ENCODE peak calls at places on chromosomes 16 and 17, in nine cellular contexts. A, M, R, D, Y, J, W, P and E are unnamed samples.

GRCh38 chr17:794876-795275 is 12.7 kb downstream of the MRM3 start:
- DNase-seq in M (peak; percentile 37), J (peak; percentile 88), R (peak; percentile 13), Y (peak; percentile 78), P (peak; percentile 87), W (peak; percentile 79), D (peak; percentile 88), A (peak; percentile 76), E (peak; percentile 60)

GRCh38 chr16:49179714-49180330 is 101.8 kb downstream of the CBLN1 start:
- DNase-seq in W (no peak), J (no peak), D (no peak), M (no peak), P (no peak), A (peak; percentile 77), Y (no peak), R (no peak), E (no peak)

GRCh38 chr16:55116165-55116894 is 185.7 kb downstream of the IRX5 start:
- DNase-seq in J (no peak), D (no peak), R (no peak), M (peak; percentile 92), Y (no peak), A (no peak), P (no peak), W (no peak), E (no peak)

GRCh38 chr17:40303706-40304450 is 5.1 kb upstream of the RARA start:
- DNase-seq in P (no peak), W (no peak), Y (no peak), R (no peak), D (no peak), A (no peak), J (no peak), M (no peak), E (peak; percentile 75)

GRCh38 chr17:300881-301280 is 51.7 kb downstream of the RPH3AL start:
- DNase-seq in P (no peak), Y (no peak), M (no peak), W (no peak), D (peak; percentile 48), R (no peak), J (no peak), A (peak; percentile 25), E (no peak)

GRCh38 chr17:59093702-59094231 is 12.9 kb downstream of the TRIM37 start:
- DNase-seq in D (no peak), A (no peak), J (peak; percentile 25), M (peak; percentile 92), P (peak; percentile 41), Y (peak; percentile 68), W (peak; percentile 90), R (no peak), E (peak; percentile 9)

GRCh38 chr17:49879505-49879904 is 31.6 kb upstream of the TAC4 start:
- DNase-seq in P (no peak), M (no peak), R (no peak), Y (no peak), W (no peak), A (no peak), D (no peak), J (no peak), E (no peak)

GRCh38 chr17:4310349-4311060 is 46.7 kb upstream of the ANKFY1 start:
- DNase-seq in J (no peak), A (no peak), M (no peak), P (no peak), Y (no peak), D (no peak), R (no peak), W (no peak), E (no peak)

GRCh38 chr16:53048139-53048915 is 4.4 kb downstream of the CHD9NB start:
- DNase-seq in J (no peak), D (no peak), Y (no peak), W (no peak), M (no peak), R (no peak), P (no peak), A (no peak), E (no peak)
- H3K4me1 ChIP-seq in J (peaks cover 4% of the 10 kb centered on the region), D (no peaks in the 10 kb centered on the region), Y (no peaks in the 10 kb centered on the region), W (peaks cover 30% of the 10 kb centered on the region), M (peaks cover 23% of the 10 kb centered on the region), R (no peaks in the 10 kb centered on the region), P (peaks cover 18% of the 10 kb centered on the region), A (peaks cover 45% of the 10 kb centered on the region), E (no peaks in the 10 kb centered on the region)

GRCh38 chr17:29289852-29290251 is 4.1 kb downstream of the NUFIP2 start:
- DNase-seq in M (no peak), J (no peak), R (no peak), D (no peak), P (no peak), W (no peak), Y (no peak), A (no peak), E (no peak)

GRCh38 chr17:29292992-29293889 is 707 bp downstream of the NUFIP2 start:
- DNase-seq in P (peak; percentile 73), Y (peak; percentile 65), A (peak; percentile 82), M (peak; percentile 35), W (peak; percentile 61), R (peak; percentile 55), J (peak; percentile 70), D (peak; percentile 93), E (peak; percentile 62)

GRCh38 chr17:29293890-29294579 is at the start of gene NUFIP2:
- DNase-seq in J (peak; percentile 99), W (peak; percentile 100), R (peak; percentile 96), M (peak; percentile 98), D (peak; percentile 99), P (peak; percentile 99), Y (peak; percentile 99), A (peak; percentile 99), E (peak; percentile 94)

GRCh38 chr17:29292071-29292991 is 1.6 kb downstream of the NUFIP2 start:
- DNase-seq in R (peak; percentile 55), J (peak; percentile 64), D (peak; percentile 92), A (peak; percentile 84), Y (peak; percentile 52), P (peak; percentile 67), M (peak; percentile 47), W (peak; percentile 54), E (peak; percentile 24)

GRCh38 chr17:29291163-29291752 is 2.7 kb downstream of the NUFIP2 start:
- DNase-seq in W (peak; percentile 79), P (no peak), M (peak; percentile 70), Y (no peak), D (no peak), A (no peak), J (no peak), R (no peak), E (no peak)
- H3K4me1 ChIP-seq in W (peaks cover 32% of the 10 kb centered on the region), P (peaks cover 80% of the 10 kb centered on the region), M (peaks cover 9% of the 10 kb centered on the region), Y (peaks cover 16% of the 10 kb centered on the region), D (peaks cover 72% of the 10 kb centered on the region), A (peaks cover 33% of the 10 kb centered on the region), J (peaks cover 18% of the 10 kb centered on the region), R (peaks cover 59% of the 10 kb centered on the region), E (no peaks in the 10 kb centered on the region)

GRCh38 chr17:27490391-27490790 is 34.1 kb downstream of the KSR1 start:
- DNase-seq in J (no peak), M (no peak), Y (no peak), A (no peak), W (no peak), P (no peak), D (no peak), R (no peak), E (no peak)

GRCh38 chr17:27488263-27488662 is 32.0 kb downstream of the KSR1 start:
- DNase-seq in R (no peak), P (no peak), W (no peak), Y (no peak), A (no peak), J (no peak), D (no peak), M (no peak), E (no peak)

GRCh38 chr17:27485125-27485524 is 28.9 kb downstream of the KSR1 start:
- DNase-seq in W (no peak), A (no peak), Y (no peak), P (no peak), R (no peak), M (no peak), D (no peak), J (no peak), E (no peak)

GRCh38 chr17:27489045-27489715 is 32.9 kb downstream of the KSR1 start:
- DNase-seq in M (peak; percentile 35), W (peak; percentile 67), A (peak; percentile 81), Y (peak; percentile 79), R (no peak), J (peak; percentile 80), P (peak; percentile 84), D (peak; percentile 81), E (no peak)

DNA sequence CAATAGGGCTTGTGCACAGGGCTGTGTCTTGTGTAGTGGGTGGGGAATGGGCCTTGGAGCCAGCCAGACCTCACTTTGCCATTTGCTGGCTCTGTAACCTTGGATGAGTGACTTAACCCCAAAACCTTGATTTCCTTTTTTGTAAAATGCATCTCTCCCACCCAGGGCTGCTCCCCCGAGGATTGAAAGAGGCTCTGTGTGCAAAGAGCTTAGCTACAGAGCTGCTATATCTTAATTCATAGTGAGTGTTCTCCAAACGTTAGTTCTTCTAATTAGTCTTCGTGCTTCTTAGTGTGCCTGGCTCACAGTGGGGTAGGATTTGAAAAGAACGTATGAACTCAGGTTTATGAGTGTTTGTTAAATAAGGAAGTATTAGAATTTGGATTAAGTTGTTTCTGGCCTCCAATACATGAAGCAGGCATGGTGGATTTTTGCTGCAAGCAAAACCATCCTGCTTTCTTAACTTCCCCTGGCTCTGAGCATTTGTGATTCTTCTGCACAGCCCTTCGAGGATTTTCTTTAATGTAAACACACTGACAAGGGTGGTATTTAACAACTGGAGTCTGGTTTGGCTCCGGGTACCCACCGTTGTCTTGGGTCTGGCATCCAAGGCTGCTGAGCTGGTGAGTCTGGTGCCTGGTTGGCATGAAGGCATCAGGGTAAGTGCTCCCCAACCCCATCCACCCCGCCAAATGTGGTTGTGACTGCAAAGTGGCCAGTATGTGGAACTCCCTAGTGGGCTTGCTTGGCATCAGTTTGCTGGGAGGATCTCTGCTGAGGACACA is 29.7 kb downstream of the KSR1 start:
- DNase-seq in W (no peak), R (no peak), D (no peak), A (no peak), J (no peak), Y (no peak), M (no peak), P (no peak), E (no peak)
- H3K4me1 ChIP-seq in W (peaks cover 27% of the 10 kb centered on the region), R (peaks cover 11% of the 10 kb centered on the region), D (peaks cover 63% of the 10 kb centered on the region), A (peaks cover 6% of the 10 kb centered on the region), J (peaks cover 15% of the 10 kb centered on the region), Y (no peaks in the 10 kb centered on the region), M (no peaks in the 10 kb centered on the region), P (peaks cover 50% of the 10 kb centered on the region), E (no peaks in the 10 kb centered on the region)

GRCh38 chr16:87851601-87852000 is 17.7 kb downstream of the SLC7A5 start:
- DNase-seq in M (no peak), D (no peak), Y (no peak), W (no peak), A (no peak), J (no peak), P (no peak), R (no peak), E (no peak)

GRCh38 chr16:87848676-87849345 is 20.5 kb downstream of the SLC7A5 start:
- DNase-seq in R (no peak), W (no peak), P (no peak), A (no peak), J (no peak), Y (no peak), M (no peak), D (no peak), E (no peak)

GRCh38 chr16:87849419-87850008 is 19.8 kb downstream of the SLC7A5 start:
- DNase-seq in A (no peak), Y (no peak), P (no peak), D (no peak), J (no peak), R (no peak), W (no peak), M (no peak), E (no peak)

GRCh38 chr16:87850009-87851006 is 19.0 kb downstream of the SLC7A5 start:
- DNase-seq in D (peak; percentile 94), A (peak; percentile 79), P (peak; percentile 60), W (no peak), J (peak; percentile 72), R (peak; percentile 66), M (no peak), Y (peak; percentile 63), E (peak; percentile 88)

GRCh38 chr16:87851141-87851587 is 18.1 kb downstream of the SLC7A5 start:
- DNase-seq in A (no peak), W (no peak), M (peak; percentile 69), Y (no peak), P (no peak), R (no peak), D (no peak), J (no peak), E (no peak)
- H3K4me1 ChIP-seq in A (peaks cover 15% of the 10 kb centered on the region), W (peaks cover 98% of the 10 kb centered on the region), M (peaks cover 62% of the 10 kb centered on the region), Y (no peaks in the 10 kb centered on the region), P (peaks cover 45% of the 10 kb centered on the region), R (peaks cover 39% of the 10 kb centered on the region), D (peaks cover 51% of the 10 kb centered on the region), J (peaks cover 5% of the 10 kb centered on the region), E (peaks cover 52% of the 10 kb centered on the region)